ENCODE peak calls at places on chromosomes 5 and 9, in five cellular contexts. R is OCI-LY7, S is pancreas, Q is PC-9, O is GM23338. V is an unnamed sample. For H3K4me1, the result is how much of the 10 kb centered on the place peaks cover.

GRCh38 chr9:110844121-110844520 is 175.5 kb downstream of the MUSK start:
- DNase-seq in R (no peak), S (no peak), Q (no peak), O (no peak), V (no peak)

GRCh38 chr9:86614871-86615849 is 260.9 kb upstream of the TUT7 start:
- DNase-seq in R (peak), S (peak), Q (no peak), O (peak), V (no peak)

GRCh38 chr5:87300744-87301143 is 33.1 kb downstream of the RASA1 start:
- DNase-seq in R (no peak), S (no peak), Q (peak), O (no peak), V (no peak)

GRCh38 chr5:181199881-181200282 is 5.1 kb downstream of the TRIM7 start:
- DNase-seq in R (no peak), S (no peak), Q (no peak), O (no peak), V (no peak)

GRCh38 chr9:111483862-111484563 is at the start of gene ECPAS:
- DNase-seq in R (peak), S (peak), Q (peak), O (peak), V (peak)

GRCh38 chr9:91178281-91179236 is 183.2 kb downstream of the AUH start:
- DNase-seq in R (no peak), S (no peak), Q (no peak), O (no peak), V (no peak)

GRCh38 chr9:93786204-93786603 is 169.0 kb downstream of the BARX1 start:
- DNase-seq in R (no peak), S (no peak), Q (no peak), O (no peak), V (no peak)

GRCh38 chr9:137031904-137032639 is at the start of gene FUT7:
- DNase-seq in R (peak), S (no peak), Q (no peak), O (no peak), V (peak)

GRCh38 chr9:88826651-88827245 is 164.5 kb upstream of the S1PR3 start:
- DNase-seq in R (no peak), S (no peak), Q (no peak), O (no peak), V (no peak)

GRCh38 chr9:79382468-79382867 is 189.3 kb upstream of the TLE4 start:
- DNase-seq in R (no peak), S (no peak), Q (no peak), O (no peak), V (no peak)

GRCh38 chr5:150053231-150053626 is 33.1 kb downstream of the CSF1R start:
- DNase-seq in R (no peak), S (no peak), Q (peak), O (no peak), V (no peak)

GRCh38 chr5:157479612-157480510 is 19.8 kb downstream of the NIPAL4 start:
- DNase-seq in R (no peak), S (no peak), Q (no peak), O (peak), V (no peak)

GRCh38 chr9:4318741-4319140 is 18.9 kb upstream of the GLIS3 start:
- DNase-seq in R (no peak), S (no peak), Q (no peak), O (no peak), V (no peak)

GRCh38 chr5:137833463-137833862 is 34.2 kb upstream of the MYOT start:
- DNase-seq in R (no peak), S (no peak), Q (peak), O (peak), V (no peak)

GRCh38 chr9:108060165-108060564 is 570.6 kb upstream of the KLF4 start:
- DNase-seq in R (no peak), S (no peak), Q (no peak), O (no peak), V (no peak)

GRCh38 chr9:108058137-108058779 is 568.7 kb upstream of the KLF4 start:
- DNase-seq in R (no peak), S (no peak), Q (no peak), O (no peak), V (no peak)

GRCh38 chr9:108056805-108057386 is 567.3 kb upstream of the KLF4 start:
- DNase-seq in R (no peak), S (no peak), Q (no peak), O (no peak), V (no peak)

GRCh38 chr9:108056083-108056804 is 566.7 kb upstream of the KLF4 start:
- DNase-seq in R (no peak), S (no peak), Q (no peak), O (no peak), V (no peak)

GRCh38 chr9:108057421-108058136 is 568.0 kb upstream of the KLF4 start:
- DNase-seq in R (no peak), S (no peak), Q (peak), O (peak), V (peak)
- H3K27ac ChIP-seq in R (no peak), S (no peak), Q (peak), O (no peak), V (peak)

DNA sequence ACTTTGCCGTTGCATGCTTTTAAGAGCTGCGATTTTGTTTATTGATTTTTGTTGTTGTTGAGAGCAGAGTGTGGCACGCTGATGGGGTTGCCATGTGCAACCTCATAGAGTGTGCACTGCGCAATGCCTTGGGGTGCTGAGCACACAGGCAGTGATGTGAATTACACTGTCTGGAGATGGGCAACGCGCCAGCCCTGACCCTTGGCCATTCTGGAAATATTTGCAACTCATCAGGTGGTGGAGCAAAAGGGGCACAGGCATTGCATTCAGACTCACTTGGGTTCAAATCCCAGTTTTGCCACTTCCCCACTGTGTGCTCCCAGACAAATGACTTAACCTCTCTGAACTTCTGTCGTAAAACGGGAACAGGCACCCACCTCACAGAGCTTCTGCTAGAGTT is 25.6 kb downstream of the DUSP1 start:
- DNase-seq in R (no peak), S (no peak), Q (no peak), O (no peak), V (no peak)
- H3K4me1 ChIP-seq in R (under half), S (under half), Q (under half), O (under half), V (under half)

GRCh38 chr9:130689937-130690700 is 3.5 kb upstream of the EXOSC2 start:
- DNase-seq in R (peak), S (peak), Q (peak), O (peak), V (peak)
- H3K27ac ChIP-seq in R (no peak), S (peak), Q (peak), O (no peak), V (peak)

GRCh38 chr5:96935556-96936430 is at the start of gene LNPEP:
- DNase-seq in R (peak), S (peak), Q (peak), O (peak), V (peak)

GRCh38 chr5:96934291-96934694 is 1.6 kb upstream of the LNPEP start:
- DNase-seq in R (peak), S (no peak), Q (no peak), O (no peak), V (peak)

GRCh38 chr5:96934695-96935555 is 955 bp upstream of the LNPEP start:
- DNase-seq in R (peak), S (peak), Q (peak), O (peak), V (peak)

GRCh38 chr5:96933764-96934163 is 2.1 kb upstream of the LNPEP start:
- DNase-seq in R (peak), S (no peak), Q (no peak), O (no peak), V (no peak)

DNA sequence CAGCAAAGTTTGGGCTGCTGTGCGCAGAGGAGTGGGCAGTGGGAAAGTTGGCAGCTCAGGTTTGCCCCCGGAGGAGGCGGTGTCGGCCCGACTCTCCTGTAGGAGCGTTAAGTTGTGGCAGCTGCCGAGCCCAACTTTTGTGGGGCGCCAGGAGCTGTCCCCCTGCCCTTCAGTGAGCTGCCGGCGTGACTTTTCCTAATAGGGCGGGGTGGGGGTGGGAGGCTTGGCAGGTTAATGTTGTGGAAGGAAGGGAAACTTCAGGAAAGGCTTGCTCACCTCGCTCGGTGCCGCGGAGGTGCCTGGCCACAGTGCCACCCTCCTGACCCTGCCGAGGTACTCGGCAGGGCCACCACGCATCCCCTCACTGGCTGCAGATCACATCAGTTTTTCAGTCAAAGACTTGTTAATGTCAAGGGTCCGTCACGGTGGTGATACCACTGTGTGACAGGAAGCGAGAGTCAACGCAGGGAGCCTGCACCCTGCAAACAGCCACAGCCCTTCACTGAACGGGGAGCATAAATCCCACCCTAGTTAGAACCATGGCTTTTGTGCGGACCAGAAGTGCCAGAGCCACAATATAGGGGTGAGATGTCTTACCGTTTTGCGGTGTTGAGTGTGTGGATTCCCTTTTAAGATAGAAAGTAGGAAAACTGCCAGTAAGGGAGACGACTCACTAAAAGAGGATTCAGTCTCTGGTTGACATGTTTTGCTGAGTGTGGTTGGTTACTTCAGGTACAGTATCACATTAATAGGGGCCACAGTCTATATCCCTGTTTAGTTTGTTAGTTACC is 746 bp downstream of the LNPEP start:
- DNase-seq in R (peak), S (peak), Q (peak), O (peak), V (peak)
- H3K4me1 ChIP-seq in R (under half), S (under half), Q (under half), O (under half), V (under half)

GRCh38 chr5:168013546-168013945 is 277.9 kb upstream of the WWC1 start:
- DNase-seq in R (no peak), S (no peak), Q (no peak), O (no peak), V (no peak)
- H3K27ac ChIP-seq in R (no peak), S (no peak), Q (no peak), O (no peak), V (no peak)

DNA sequence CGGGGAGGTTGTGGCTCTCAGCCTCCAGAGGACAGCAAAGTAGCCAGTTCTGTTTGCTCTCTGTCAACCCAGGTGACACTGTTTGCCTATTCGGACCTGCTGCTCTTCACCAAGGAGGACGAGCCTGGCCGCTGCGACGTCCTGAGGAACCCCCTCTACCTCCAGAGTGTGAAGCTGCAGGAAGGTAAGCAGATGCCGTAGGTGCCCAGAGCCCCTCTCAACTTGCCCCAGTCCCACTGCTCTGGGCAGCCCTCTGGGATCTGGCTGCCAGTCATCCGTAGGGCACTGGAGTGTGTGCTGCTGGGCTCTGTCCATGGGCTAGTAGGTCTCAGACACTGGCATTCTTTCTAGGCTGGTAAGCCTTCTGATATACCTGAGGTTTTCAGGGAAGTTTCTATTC is 59.3 kb downstream of the RGS3 start:
- DNase-seq in R (no peak), S (no peak), Q (no peak), O (no peak), V (no peak)
- H3K4me1 ChIP-seq in R (half or more), S (under half), Q (under half), O (under half), V (under half)

GRCh38 chr5:111131356-111131755 is 39.2 kb downstream of the WDR36 start:
- DNase-seq in R (no peak), S (no peak), Q (no peak), O (peak), V (no peak)
- H3K27ac ChIP-seq in R (no peak), S (no peak), Q (no peak), O (peak), V (no peak)

DNA sequence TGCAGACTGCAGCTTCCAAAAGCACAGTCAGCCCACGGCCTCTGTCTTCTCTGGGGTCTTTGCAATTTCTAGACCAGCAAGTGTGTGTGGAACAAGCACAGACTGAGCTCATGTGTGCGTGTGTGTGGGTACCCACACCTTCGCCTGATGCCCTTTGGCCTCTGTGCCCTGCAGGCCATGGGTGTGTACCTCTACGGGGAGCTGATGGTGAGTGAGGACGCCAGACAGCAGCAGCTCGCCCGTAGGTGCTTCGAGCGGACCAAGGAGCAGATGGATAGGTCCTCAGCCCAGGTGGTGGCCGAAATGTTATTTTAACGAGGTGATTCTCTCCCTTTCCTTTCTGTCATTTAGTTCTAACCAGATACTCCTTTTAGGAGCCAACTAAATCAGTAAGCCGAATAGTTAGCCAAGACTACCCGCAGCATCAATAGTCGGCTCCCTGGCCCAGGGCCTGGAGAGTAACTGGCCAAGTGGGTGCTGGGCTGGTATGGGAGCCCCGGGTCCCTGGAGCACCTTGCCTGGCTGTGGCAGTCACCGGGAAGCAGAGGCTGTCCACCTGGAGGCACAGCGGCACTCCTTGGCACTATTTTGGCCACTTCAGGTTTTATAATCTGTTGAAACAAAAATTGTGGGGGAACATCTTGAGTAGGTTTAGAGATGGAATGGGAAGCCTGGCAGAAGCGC is 235.0 kb downstream of the FANCC start:
- DNase-seq in R (no peak), S (no peak), Q (no peak), O (no peak), V (no peak)
- H3K4me1 ChIP-seq in R (under half), S (under half), Q (under half), O (under half), V (under half)

DNA sequence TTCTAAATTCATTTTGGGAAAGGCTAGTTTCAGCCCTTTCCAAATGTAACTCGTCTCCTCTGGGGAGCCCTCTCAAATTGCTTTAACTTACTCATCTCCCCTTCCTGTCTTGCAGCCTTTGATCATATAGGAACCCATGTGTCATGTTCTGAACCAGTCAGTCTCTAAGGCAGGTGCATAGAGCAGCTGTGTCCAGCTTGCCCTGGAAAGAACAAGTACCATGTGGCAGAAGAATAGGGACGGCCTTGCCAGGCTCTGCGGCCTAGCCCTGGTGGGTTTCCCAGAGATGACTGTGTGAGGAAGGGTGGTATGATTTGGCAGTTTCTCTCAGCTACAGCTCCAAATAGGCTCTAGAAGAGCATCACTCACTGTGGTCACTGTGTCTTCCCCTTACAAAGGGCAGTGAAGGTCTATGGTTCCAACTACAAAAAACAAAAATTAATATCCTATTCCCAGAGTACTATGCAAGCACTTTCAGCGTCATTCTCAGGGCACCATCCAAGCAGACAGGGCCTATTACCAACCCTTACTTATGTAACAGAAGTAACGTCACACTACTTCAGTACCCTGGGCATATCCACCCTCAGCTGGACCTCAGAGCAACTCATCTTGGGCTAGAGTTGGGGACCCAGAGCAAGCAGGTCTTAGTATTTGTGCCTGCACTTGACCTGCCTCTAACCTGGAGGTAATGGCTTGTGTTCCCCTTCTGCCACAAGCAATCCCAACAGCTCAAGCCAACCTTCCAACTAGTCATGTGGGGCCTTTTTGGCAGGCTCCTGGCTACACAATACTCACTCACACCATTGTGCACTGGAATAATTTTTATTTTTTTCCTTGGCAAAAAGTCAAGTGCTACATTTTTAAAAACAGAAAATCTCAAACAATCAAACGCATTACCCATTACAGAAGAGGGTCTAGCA is 37.2 kb upstream of the UBAP2 start:
- DNase-seq in R (no peak), S (no peak), Q (no peak), O (no peak), V (no peak)
- H3K27ac ChIP-seq in R (no peak), S (no peak), Q (no peak), O (no peak), V (no peak)

GRCh38 chr5:54534306-54534705 is 16.7 kb downstream of the SNX18 start:
- DNase-seq in R (no peak), S (no peak), Q (no peak), O (no peak), V (no peak)
- H3K4me1 ChIP-seq in R (under half), S (under half), Q (under half), O (under half), V (under half)